ENCODE peak calls at places on chromosomes 2 and 18, in eight cellular contexts. R, N, D, P, C, W, G and L are unnamed samples.

GRCh38 chr2:28320371-28320770 is 72.3 kb upstream of the FOSL2 start:
- DNase-seq in G (no peak), R (no peak), D (no peak), P (no peak), C (no peak), N (no peak), W (no peak), L (no peak)

GRCh38 chr2:38115216-38116012 is 39.5 kb upstream of the CYP1B1 start:
- DNase-seq in R (peak), D (peak), P (peak), C (peak), W (no peak), G (peak), N (peak), L (peak)

GRCh38 chr18:906416-907170 is 1.9 kb downstream of the ADCYAP1 start:
- DNase-seq in N (peak), W (no peak), G (no peak), R (peak), C (no peak), P (no peak), D (no peak), L (peak)

GRCh38 chr2:26068602-26069298 is 34.9 kb downstream of the RAB10 start:
- DNase-seq in G (peak), R (no peak), C (no peak), W (no peak), N (peak), P (peak), D (no peak), L (peak)

GRCh38 chr2:15158117-15158516 is 403.0 kb downstream of the NBAS start:
- DNase-seq in D (no peak), R (peak), P (no peak), G (no peak), N (no peak), C (no peak), W (no peak), L (no peak)

GRCh38 chr2:197803033-197803444 is 1.4 kb upstream of the PLCL1 start:
- DNase-seq in D (peak), W (no peak), N (peak), C (no peak), R (peak), P (no peak), G (peak), L (peak)

GRCh38 chr18:26863122-26863879 is 2.2 kb downstream of the AQP4 start:
- DNase-seq in N (no peak), W (peak), P (no peak), G (no peak), R (peak), C (peak), D (peak), L (peak)

GRCh38 chr18:46418657-46419260 is 238.3 kb downstream of the LOXHD1 start:
- DNase-seq in N (no peak), P (no peak), R (no peak), D (no peak), W (peak), G (no peak), C (no peak), L (no peak)

GRCh38 chr2:1979569-1979968 is 235.3 kb upstream of the PXDN start:
- DNase-seq in R (no peak), C (no peak), P (no peak), W (no peak), G (no peak), D (no peak), N (no peak), L (no peak)

GRCh38 chr2:39266139-39266805 is 22.5 kb upstream of the CDKL4 start:
- DNase-seq in P (no peak), G (no peak), R (no peak), D (no peak), W (no peak), N (no peak), C (no peak), L (peak)

GRCh38 chr2:199946836-199947235 is 8.5 kb downstream of the TYW5 start:
- DNase-seq in N (no peak), R (no peak), C (no peak), D (no peak), P (no peak), W (no peak), G (no peak), L (peak)

GRCh38 chr18:13496691-13497281 is 229.6 kb downstream of the FAM210A start:
- DNase-seq in C (no peak), N (no peak), R (no peak), D (no peak), P (no peak), G (no peak), W (no peak), L (peak)

GRCh38 chr2:26317377-26318105 is 28.4 kb upstream of the SELENOI start:
- DNase-seq in G (no peak), P (no peak), W (no peak), R (no peak), N (no peak), C (no peak), D (no peak), L (no peak)

GRCh38 chr2:47264183-47264582 is 109.1 kb upstream of the STPG4 start:
- DNase-seq in N (peak), W (peak), G (no peak), D (peak), R (no peak), C (no peak), P (no peak), L (no peak)

GRCh38 chr2:234003972-234004617 is 46.4 kb upstream of the SPP2 start:
- DNase-seq in N (peak), R (no peak), C (no peak), P (peak), D (no peak), W (peak), G (peak), L (peak)

GRCh38 chr18:62091487-62092120 is 95.3 kb downstream of the PIGN start:
- DNase-seq in N (no peak), C (no peak), P (no peak), D (no peak), W (no peak), R (no peak), G (no peak), L (no peak)

GRCh38 chr2:101147971-101148370 is 3.2 kb downstream of the TBC1D8 start:
- DNase-seq in R (no peak), G (no peak), N (no peak), P (no peak), W (no peak), D (no peak), C (no peak), L (no peak)